ENCODE peak calls at places on chromosomes 12 and 14, in nine cellular contexts. V is cardiac fibroblast, H is GM12865, I is fibroblast of the aortic adventitia, D is transverse colon, Z is left ventricle myocardium inferior, S is fibroblast of mammary gland, N is AG04450, G is breast epithelium. L is an unnamed sample.

GRCh38 chr12:127588224-127588623 is 678.7 kb upstream of the TMEM132C start:
- DNase-seq in V (peak; percentile 14), H (no peak), I (peak; percentile 97), D (no peak), Z (no peak), S (peak; percentile 92), N (peak; percentile 51), G (no peak), L (no peak)

GRCh38 chr14:45728448-45729225 is 475.6 kb upstream of the MIS18BP1 start:
- DNase-seq in V (no peak), H (no peak), I (no peak), D (no peak), Z (no peak), S (no peak), N (no peak), G (no peak), L (no peak)

GRCh38 chr12:130916251-130916911 is 37.3 kb upstream of the ADGRD1 start:
- DNase-seq in V (peak; percentile 66), H (peak; percentile 69), I (peak; percentile 74), D (peak; percentile 30), Z (peak; percentile 42), S (peak; percentile 60), N (no peak), G (no peak), L (peak; percentile 54)

GRCh38 chr12:11482955-11483354 is 87.6 kb upstream of the PRB2 start:
- DNase-seq in V (peak; percentile 3), H (no peak), I (peak; percentile 70), D (no peak), Z (no peak), S (peak; percentile 48), N (no peak), G (no peak), L (no peak)

GRCh38 chr12:19110541-19110940 is 19.0 kb upstream of the PLEKHA5 start:
- DNase-seq in V (peak; percentile 19), H (no peak), I (peak; percentile 63), D (no peak), Z (no peak), S (no peak), N (no peak), G (no peak), L (no peak)

GRCh38 chr12:77751939-77752338 is 78.8 kb upstream of the NAV3 start:
- DNase-seq in V (peak; percentile 66), H (no peak), I (peak; percentile 91), D (no peak), Z (no peak), S (peak; percentile 81), N (no peak), G (no peak), L (no peak)

GRCh38 chr12:105423921-105424320 is 93.4 kb downstream of the C12orf75 start:
- DNase-seq in V (no peak), H (no peak), I (no peak), D (no peak), Z (no peak), S (peak; percentile 12), N (no peak), G (no peak), L (no peak)

GRCh38 chr14:32374155-32374554 is 45.1 kb downstream of the AKAP6 start:
- DNase-seq in V (peak; percentile 11), H (no peak), I (peak; percentile 27), D (no peak), Z (no peak), S (peak; percentile 89), N (no peak), G (no peak), L (no peak)

GRCh38 chr14:98227000-98227726 is 1044.8 kb downstream of the BCL11B start:
- DNase-seq in V (no peak), H (peak; percentile 98), I (no peak), D (no peak), Z (no peak), S (no peak), N (no peak), G (no peak), L (no peak)

GRCh38 chr12:88207921-88208640 is 66.0 kb downstream of the TMTC3 start:
- DNase-seq in V (peak; percentile 81), H (no peak), I (peak; percentile 93), D (no peak), Z (no peak), S (peak; percentile 96), N (peak; percentile 36), G (no peak), L (no peak)

GRCh38 chr14:103151270-103151933 is 28.1 kb downstream of the TNFAIP2 start:
- DNase-seq in V (no peak), H (peak; percentile 19), I (no peak), D (no peak), Z (no peak), S (no peak), N (no peak), G (no peak), L (no peak)

GRCh38 chr12:25553083-25553482 is at the start of gene LMNTD1:
- DNase-seq in V (peak; percentile 75), H (no peak), I (peak; percentile 88), D (no peak), Z (no peak), S (peak; percentile 78), N (no peak), G (no peak), L (no peak)

GRCh38 chr14:21191809-21192446 is 36.1 kb upstream of the OR5AU1 start:
- DNase-seq in V (peak; percentile 43), H (peak; percentile 82), I (no peak), D (peak; percentile 85), Z (peak; percentile 76), S (peak; percentile 31), N (no peak), G (peak; percentile 59), L (peak; percentile 93)

GRCh38 chr14:81246561-81247270 is 26.0 kb upstream of the GTF2A1 start:
- DNase-seq in V (no peak), H (no peak), I (no peak), D (no peak), Z (no peak), S (no peak), N (no peak), G (no peak), L (no peak)

GRCh38 chr14:90697577-90698206 is 118.5 kb downstream of the TTC7B start:
- DNase-seq in V (peak; percentile 87), H (peak; percentile 77), I (peak; percentile 83), D (peak; percentile 83), Z (peak; percentile 87), S (peak; percentile 79), N (no peak), G (peak; percentile 81), L (peak; percentile 78)

GRCh38 chr12:113329022-113329790 is 5.7 kb downstream of the SLC8B1 start:
- DNase-seq in V (peak; percentile 41), H (no peak), I (peak; percentile 25), D (no peak), Z (no peak), S (no peak), N (no peak), G (no peak), L (no peak)

GRCh38 chr12:82359115-82359478 is 768 bp downstream of the METTL25 start:
- DNase-seq in V (peak; percentile 6), H (peak; percentile 21), I (peak; percentile 11), D (no peak), Z (no peak), S (no peak), N (no peak), G (no peak), L (no peak)
- TF ChIP-seq CTCF in V (no peak), H (no peak), I (no peak), D (no peak), Z (no peak), S (no peak), N (no peak), G (no peak), L (no peak)

GRCh38 chr14:24309538-24310386 is at the start of gene LTB4R2:
- DNase-seq in V (no peak), H (no peak), I (no peak), D (no peak), Z (no peak), S (no peak), N (no peak), G (no peak), L (no peak)
- H3K4me3 ChIP-seq in V (no peak within 1 kb of the TSS), H (peak within 1 kb of the TSS; percentile 60), I (peak within 1 kb of the TSS; percentile 28), D (peak within 1 kb of the TSS; percentile 34), Z (peak within 1 kb of the TSS; percentile 70), S (peak within 1 kb of the TSS; percentile 15), N (peak within 1 kb of the TSS; percentile 20), G (peak within 1 kb of the TSS; percentile 61), L (peak within 1 kb of the TSS; percentile 54)

GRCh38 chr12:132342828-132343227 is 13.4 kb upstream of the GALNT9 start:
- DNase-seq in V (no peak), H (no peak), I (no peak), D (no peak), Z (no peak), S (no peak), N (no peak), G (no peak), L (no peak)

GRCh38 chr12:132344181-132344580 is 14.8 kb upstream of the GALNT9 start:
- DNase-seq in V (no peak), H (no peak), I (no peak), D (no peak), Z (no peak), S (no peak), N (no peak), G (no peak), L (no peak)

GRCh38 chr12:132341318-132342050 is 12.1 kb upstream of the GALNT9 start:
- DNase-seq in V (no peak), H (no peak), I (no peak), D (no peak), Z (no peak), S (no peak), N (no peak), G (no peak), L (no peak)

GRCh38 chr12:132343294-132343972 is 14.0 kb upstream of the GALNT9 start:
- DNase-seq in V (no peak), H (no peak), I (no peak), D (peak; percentile 45), Z (no peak), S (no peak), N (no peak), G (no peak), L (no peak)

GRCh38 chr12:132342322-132342721 is 12.9 kb upstream of the GALNT9 start:
- DNase-seq in V (no peak), H (no peak), I (no peak), D (no peak), Z (no peak), S (no peak), N (no peak), G (no peak), L (no peak)
- TF ChIP-seq CTCF in V (peak; percentile 15), H (no peak), I (no peak), D (no peak), Z (no peak), S (peak; percentile 5), N (no peak), G (no peak), L (no peak)

GRCh38 chr14:55053018-55053417 is 1.6 kb downstream of the MAPK1IP1L start:
- DNase-seq in V (no peak), H (no peak), I (no peak), D (no peak), Z (no peak), S (no peak), N (no peak), G (no peak), L (no peak)
- H3K4me3 ChIP-seq in V (peak overlapping the region; percentile 93), H (peak overlapping the region; percentile 80), I (peak overlapping the region; percentile 95), D (peak overlapping the region; percentile 75), Z (peak overlapping the region; percentile 91), S (peak overlapping the region; percentile 99), N (peak overlapping the region; percentile 99), G (peak overlapping the region; percentile 96), L (no peak overlapping the region)